ENCODE peak calls at places on chromosomes 1 and 21, in eight cellular contexts. C is iPS DF 6.9; B is HAP-1; T is HepG2; K is activated CD4-positive, alpha-beta T cell treated with anti-CD3 and anti-CD28 coated beads, Interleukin-2, amount 50 U/mL, for 1 hour; N is effector CD8-positive, alpha-beta T cell; L is kidney; V is small intestine. J is an unnamed sample.
A peak's percentile ranks its signal among the peaks of the same experiment; 100 is the strongest.

GRCh38 chr1:33893147-33893830 is 29.4 kb downstream of the HMGB4 start:
- DNase-seq in C (no peak), B (no peak), T (no peak), K (no peak), N (no peak), L (no peak), V (no peak), J (no peak)

GRCh38 chr1:32339363-32339978 is 3.4 kb upstream of the MARCKSL1 start:
- DNase-seq in C (no peak), B (no peak), T (no peak), K (no peak), N (no peak), L (peak; percentile 44), V (no peak), J (no peak)

GRCh38 chr1:154760469-154760933 is 109.6 kb downstream of the KCNN3 start:
- DNase-seq in C (no peak), B (peak; percentile 88), T (peak; percentile 17), K (peak; percentile 86), N (peak; percentile 72), L (peak; percentile 86), V (peak; percentile 67), J (no peak)

GRCh38 chr1:155596864-155597263 is 13.2 kb upstream of the MSTO1 start:
- DNase-seq in C (no peak), B (no peak), T (no peak), K (no peak), N (no peak), L (no peak), V (no peak), J (no peak)

GRCh38 chr1:202750761-202751160 is 40.5 kb upstream of the SYT2 start:
- DNase-seq in C (no peak), B (no peak), T (no peak), K (no peak), N (no peak), L (no peak), V (no peak), J (no peak)

GRCh38 chr1:160171978-160172377 is 18.4 kb upstream of the CASQ1 start:
- DNase-seq in C (no peak), B (no peak), T (no peak), K (no peak), N (no peak), L (no peak), V (no peak), J (no peak)

GRCh38 chr1:247110627-247111258 is 6.6 kb upstream of the ZNF669 start:
- DNase-seq in C (no peak), B (no peak), T (no peak), K (no peak), N (no peak), L (no peak), V (peak; percentile 26), J (no peak)

GRCh38 chr1:162166934-162167615 is 97.6 kb downstream of the NOS1AP start:
- DNase-seq in C (no peak), B (no peak), T (no peak), K (no peak), N (no peak), L (no peak), V (no peak), J (no peak)

GRCh38 chr1:3433076-3433475 is 21.4 kb upstream of the ARHGEF16 start:
- DNase-seq in C (no peak), B (no peak), T (no peak), K (no peak), N (no peak), L (peak; percentile 47), V (no peak), J (peak; percentile 89)

GRCh38 chr1:19764848-19765247 is 34.9 kb downstream of the TMCO4 start:
- DNase-seq in C (no peak), B (no peak), T (no peak), K (no peak), N (no peak), L (no peak), V (peak; percentile 84), J (no peak)

GRCh38 chr1:36006941-36007500 is 76.1 kb downstream of the AGO3 start:
- DNase-seq in C (no peak), B (no peak), T (no peak), K (no peak), N (no peak), L (no peak), V (peak; percentile 65), J (no peak)

GRCh38 chr1:24540906-24541710 is 14.8 kb upstream of the NCMAP start:
- DNase-seq in C (no peak), B (peak; percentile 54), T (peak; percentile 91), K (no peak), N (no peak), L (no peak), V (peak; percentile 94), J (no peak)

GRCh38 chr21:36464590-36464989 is 15.3 kb downstream of the CLDN14 start:
- DNase-seq in C (no peak), B (no peak), T (no peak), K (no peak), N (no peak), L (no peak), V (no peak), J (no peak)

GRCh38 chr21:44261191-44261631 is 486 bp downstream of the DNMT3L start:
- DNase-seq in C (no peak), B (no peak), T (no peak), K (no peak), N (no peak), L (peak; percentile 49), V (no peak), J (peak; percentile 83)

GRCh38 chr1:114026797-114027196 is 47.5 kb downstream of the OLFML3 start:
- DNase-seq in C (no peak), B (no peak), T (no peak), K (no peak), N (no peak), L (no peak), V (no peak), J (no peak)

GRCh38 chr1:11285883-11286734 is 13.1 kb downstream of the UBIAD1 start:
- DNase-seq in C (no peak), B (no peak), T (no peak), K (no peak), N (no peak), L (no peak), V (peak; percentile 14), J (no peak)

GRCh38 chr1:24085546-24085945 is 26.4 kb downstream of the MYOM3 start:
- DNase-seq in C (no peak), B (no peak), T (no peak), K (no peak), N (no peak), L (no peak), V (no peak), J (no peak)

GRCh38 chr1:1440941-1441888 is 5.7 kb downstream of the VWA1 start:
- DNase-seq in C (no peak), B (peak; percentile 82), T (peak; percentile 41), K (peak; percentile 55), N (peak; percentile 38), L (peak; percentile 82), V (peak; percentile 45), J (no peak)

GRCh38 chr1:231248778-231249177 is 7.8 kb downstream of the GNPAT start:
- DNase-seq in C (no peak), B (no peak), T (peak; percentile 78), K (no peak), N (no peak), L (no peak), V (no peak), J (no peak)

GRCh38 chr1:203165101-203165799 is 10.4 kb downstream of the MYBPH start:
- DNase-seq in C (no peak), B (no peak), T (no peak), K (no peak), N (no peak), L (peak; percentile 55), V (no peak), J (no peak)

J was measured in chondrocyte.